ENCODE peak calls at places on chromosomes 3 and 15, in four cellular contexts. D, J, X and H are unnamed samples.

GRCh38 chr3:189995129-189995528 is 125.6 kb downstream of the P3H2 start:
- DNase-seq in X (no peak), J (no peak), D (no peak), H (peak)

GRCh38 chr15:64521726-64522164 is 61.4 kb downstream of the ZNF609 start:
- DNase-seq in D (peak), X (peak), J (no peak), H (no peak)

GRCh38 chr15:58291848-58292247 is 139.9 kb upstream of the LIPC start:
- DNase-seq in X (no peak), J (no peak), D (no peak), H (no peak)

GRCh38 chr15:92889390-92890113 is 10.6 kb upstream of the CHD2 start:
- DNase-seq in D (no peak), J (no peak), X (no peak), H (no peak)

GRCh38 chr3:157113832-157114505 is 46.0 kb downstream of the CCNL1 start:
- DNase-seq in D (peak), J (no peak), X (no peak), H (no peak)

GRCh38 chr15:40873625-40874561 is at the start of gene RHOV:
- DNase-seq in J (no peak), X (peak), D (peak), H (peak)

GRCh38 chr3:171744055-171744741 is 66.1 kb downstream of the PLD1 start:
- DNase-seq in D (no peak), J (no peak), X (no peak), H (no peak)

GRCh38 chr3:78632925-78633324 is 1134.9 kb downstream of the ROBO1 start:
- DNase-seq in X (no peak), D (no peak), J (no peak), H (no peak)

GRCh38 chr3:160403796-160404510 is 4.5 kb downstream of the SMC4 start:
- DNase-seq in J (no peak), D (no peak), X (no peak), H (no peak)

GRCh38 chr3:9226326-9226725 is 23.1 kb downstream of the SRGAP3 start:
- DNase-seq in X (no peak), D (no peak), J (no peak), H (no peak)

GRCh38 chr3:65713016-65713415 is 325.7 kb downstream of the MAGI1 start:
- DNase-seq in J (no peak), X (no peak), D (no peak), H (peak)

GRCh38 chr3:132210476-132211346 is 106.5 kb upstream of the ACP3 start:
- DNase-seq in X (peak), D (peak), J (no peak), H (peak)

GRCh38 chr3:45790611-45791010 is 5.7 kb downstream of the SLC6A20 start:
- DNase-seq in J (no peak), X (no peak), D (no peak), H (no peak)

GRCh38 chr3:148943531-148944200 is 47.7 kb upstream of the GYG1 start:
- DNase-seq in J (peak), X (peak), D (peak), H (no peak)

GRCh38 chr15:84669726-84670125 is 11.7 kb upstream of the NMB start:
- DNase-seq in X (no peak), D (no peak), J (no peak), H (no peak)

GRCh38 chr3:107208796-107209195 is 168.4 kb upstream of the CCDC54 start:
- DNase-seq in J (no peak), X (no peak), D (no peak), H (no peak)

GRCh38 chr3:149579161-149579560 is 78.7 kb downstream of the WWTR1 start:
- DNase-seq in D (no peak), X (no peak), J (no peak), H (no peak)

GRCh38 chr3:113264249-113264648 is 52.9 kb downstream of the BOC start:
- DNase-seq in J (no peak), X (no peak), D (no peak), H (peak)

GRCh38 chr15:59150185-59150584 is 45.2 kb downstream of the CCNB2 start:
- DNase-seq in D (no peak), X (no peak), J (no peak), H (no peak)

GRCh38 chr3:110343945-110344344 is 727.7 kb upstream of the NECTIN3 start:
- DNase-seq in J (no peak), D (no peak), X (peak), H (no peak)

GRCh38 chr3:43214616-43215015 is 71.7 kb upstream of the SNRK start:
- DNase-seq in D (no peak), J (no peak), X (no peak), H (no peak)

GRCh38 chr3:139611540-139611939 is 66.2 kb downstream of the NMNAT3 start:
- DNase-seq in X (no peak), D (no peak), J (no peak), H (no peak)

GRCh38 chr3:4356225-4356540 is 53.0 kb downstream of the SETMAR start:
- DNase-seq in J (no peak), X (no peak), D (no peak), H (no peak)

GRCh38 chr3:130390079-130390478 is 44.6 kb downstream of the COL6A5 start:
- DNase-seq in J (no peak), D (peak), X (no peak), H (no peak)

GRCh38 chr3:121698513-121698912 is 37.8 kb upstream of the HCLS1 start:
- DNase-seq in D (no peak), X (no peak), J (no peak), H (no peak)

GRCh38 chr3:55164191-55164590 is 236.3 kb upstream of the LRTM1 start:
- DNase-seq in X (no peak), J (no peak), D (no peak), H (no peak)

GRCh38 chr15:43186003-43186353 is 775 bp downstream of the CCNDBP1 start:
- DNase-seq in D (no peak), X (no peak), J (no peak), H (no peak)
- TF ChIP-seq ESRRA in D (no peak), X (no peak), J (no peak), H (no peak)

GRCh38 chr15:80568876-80569605 is 126.1 kb upstream of the ABHD17C start:
- DNase-seq in X (no peak), J (no peak), D (no peak), H (no peak)

GRCh38 chr15:80570553-80570952 is 124.6 kb upstream of the ABHD17C start:
- DNase-seq in J (no peak), X (no peak), D (no peak), H (no peak)

GRCh38 chr15:80567721-80568157 is 127.4 kb upstream of the ABHD17C start:
- DNase-seq in J (no peak), X (peak), D (peak), H (peak)

GRCh38 chr15:80569656-80570055 is 125.5 kb upstream of the ABHD17C start:
- DNase-seq in X (no peak), J (no peak), D (no peak), H (no peak)

GRCh38 chr15:80568298-80568697 is 126.8 kb upstream of the ABHD17C start:
- DNase-seq in J (no peak), D (no peak), X (no peak), H (no peak)
- TF ChIP-seq ETV6 in J (no peak), D (no peak), X (no peak), H (no peak)

GRCh38 chr3:167892204-167892603 is 156.7 kb downstream of the SERPINI1 start:
- DNase-seq in D (no peak), X (no peak), J (no peak), H (no peak)

GRCh38 chr3:167895684-167896083 is 160.2 kb downstream of the SERPINI1 start:
- DNase-seq in X (no peak), D (no peak), J (no peak), H (peak)

GRCh38 chr3:167899090-167899489 is 163.6 kb downstream of the SERPINI1 start:
- DNase-seq in D (no peak), X (no peak), J (no peak), H (no peak)

GRCh38 chr3:167898091-167898490 is 162.6 kb downstream of the SERPINI1 start:
- DNase-seq in X (no peak), D (no peak), J (no peak), H (no peak)

GRCh38 chr3:167895178-167895577 is 159.7 kb downstream of the SERPINI1 start:
- DNase-seq in D (no peak), X (no peak), J (no peak), H (no peak)
- TF ChIP-seq CBFB in D (no peak), X (no peak), J (no peak), H (no peak)

GRCh38 chr3:124019291-124019690 is 27.4 kb upstream of the ROPN1 start:
- DNase-seq in X (peak), D (no peak), J (no peak), H (no peak)

GRCh38 chr3:124014366-124014942 is 22.5 kb upstream of the ROPN1 start:
- DNase-seq in D (no peak), X (no peak), J (no peak), H (no peak)
- TF ChIP-seq ESRRA in D (no peak), X (no peak), J (no peak), H (no peak)

DNA sequence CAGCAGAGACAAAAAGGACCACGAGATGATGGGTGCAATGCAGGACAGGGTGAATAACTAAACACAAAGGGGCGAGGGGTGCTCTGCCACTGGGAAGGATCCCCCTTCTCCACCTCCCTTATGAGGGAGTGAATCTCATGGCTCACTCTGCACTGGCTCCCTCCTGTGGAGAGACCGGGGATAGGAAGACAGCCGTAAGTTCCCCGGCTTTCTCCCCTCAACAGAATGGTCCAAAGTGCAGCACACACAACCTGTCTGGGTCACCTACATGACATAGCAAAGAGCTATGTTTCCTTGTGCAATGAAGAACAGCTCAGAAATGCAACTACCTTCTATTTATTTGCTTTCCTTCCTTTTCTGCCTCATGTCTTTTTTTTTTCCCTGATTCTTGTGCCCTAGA is 7.8 kb upstream of the ACSBG1 start:
- DNase-seq in X (peak), J (no peak), D (peak), H (peak)
- TF ChIP-seq ETV6 in X (no peak), J (no peak), D (no peak), H (no peak)

GRCh38 chr15:100686021-100686724 is 83.8 kb downstream of the ASB7 start:
- DNase-seq in D (no peak), X (no peak), J (no peak), H (no peak)
- TF ChIP-seq CBFB in D (no peak), X (no peak), J (no peak), H (no peak)

DNA sequence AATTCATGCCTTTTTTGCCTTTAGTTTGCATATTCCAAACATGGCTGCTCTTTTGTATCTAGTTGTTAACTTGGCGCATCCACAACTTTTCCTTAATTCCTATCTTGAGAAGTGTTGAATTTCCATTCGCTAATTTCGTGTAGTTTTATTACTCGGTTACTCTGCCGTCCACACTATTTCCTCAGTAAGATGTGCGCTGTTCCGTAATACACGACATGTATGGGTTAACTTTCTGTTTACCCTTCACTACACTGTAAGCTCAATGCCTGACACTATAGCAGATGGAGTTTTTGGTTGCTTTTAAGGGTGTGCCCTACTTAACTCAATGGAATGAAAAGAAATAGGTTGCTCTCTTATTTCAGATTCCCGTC is 724 bp downstream of the RPSA start:
- DNase-seq in X (peak), D (no peak), J (no peak), H (no peak)
- TF ChIP-seq ESRRA in X (no peak), D (no peak), J (no peak), H (no peak)